ENCODE peak calls at places on chromosomes 1 and 21, in ten cellular contexts. L is mucosa of descending colon, Z is H9, G is transverse colon, M is tibial nerve, R is keratinocyte, U is cardiac fibroblast, H is GM12864, J is fibroblast of the aortic adventitia, Y is IMR-90. I is an unnamed sample.

GRCh38 chr1:218558411-218558810 is 213.3 kb downstream of the TGFB2 start:
- DNase-seq in L (no peak), Z (no peak), G (no peak), M (no peak), R (no peak), U (peak), H (no peak), J (no peak), Y (no peak), I (no peak)

GRCh38 chr1:56508523-56508983 is 70.8 kb downstream of the PLPP3 start:
- DNase-seq in L (peak), Z (no peak), G (peak), M (peak), R (peak), U (peak), H (no peak), J (peak), Y (peak), I (no peak)

GRCh38 chr21:31351438-31351837 is 7.4 kb upstream of the TIAM1 start:
- DNase-seq in L (no peak), Z (no peak), G (no peak), M (no peak), R (peak), U (peak), H (no peak), J (peak), Y (peak), I (no peak)

GRCh38 chr1:37556712-37557196 is at the start of gene DNALI1:
- DNase-seq in L (peak), Z (peak), G (peak), M (peak), R (no peak), U (peak), H (no peak), J (peak), Y (peak), I (peak)

GRCh38 chr1:230568008-230568407 is 74.3 kb upstream of the COG2 start:
- DNase-seq in L (peak), Z (peak), G (peak), M (no peak), R (no peak), U (peak), H (no peak), J (peak), Y (peak), I (peak)

GRCh38 chr1:198298653-198299052 is 141.9 kb downstream of the NEK7 start:
- DNase-seq in L (no peak), Z (peak), G (no peak), M (no peak), R (no peak), U (no peak), H (no peak), J (no peak), Y (no peak), I (no peak)

GRCh38 chr1:119827010-119827409 is 15.8 kb upstream of the REG4 start:
- DNase-seq in L (no peak), Z (no peak), G (no peak), M (no peak), R (no peak), U (peak), H (no peak), J (no peak), Y (no peak), I (no peak)

GRCh38 chr21:45523411-45524101 is 18.7 kb downstream of the SLC19A1 start:
- DNase-seq in L (peak), Z (no peak), G (peak), M (peak), R (no peak), U (no peak), H (no peak), J (no peak), Y (no peak), I (no peak)

GRCh38 chr1:53590581-53591515 is 131.6 kb downstream of the DMRTB1 start:
- DNase-seq in L (no peak), Z (no peak), G (peak), M (no peak), R (no peak), U (peak), H (no peak), J (peak), Y (no peak), I (no peak)

GRCh38 chr1:53592985-53593757 is 134.0 kb downstream of the DMRTB1 start:
- DNase-seq in L (no peak), Z (no peak), G (no peak), M (no peak), R (no peak), U (no peak), H (no peak), J (no peak), Y (no peak), I (no peak)

GRCh38 chr1:53591924-53592323 is 132.7 kb downstream of the DMRTB1 start:
- DNase-seq in L (no peak), Z (no peak), G (no peak), M (no peak), R (no peak), U (no peak), H (no peak), J (no peak), Y (no peak), I (no peak)

GRCh38 chr1:53593758-53594380 is 134.7 kb downstream of the DMRTB1 start:
- DNase-seq in L (no peak), Z (peak), G (peak), M (no peak), R (no peak), U (no peak), H (no peak), J (no peak), Y (no peak), I (no peak)

GRCh38 chr1:53592521-53592982 is 133.4 kb downstream of the DMRTB1 start:
- DNase-seq in L (no peak), Z (peak), G (peak), M (no peak), R (no peak), U (peak), H (no peak), J (peak), Y (peak), I (no peak)
- TF ChIP-seq CTCF in L (no peak), Z (peak), G (no peak), M (no peak), R (peak), U (no peak), H (peak), J (no peak), Y (peak), I (no peak)

GRCh38 chr1:206668874-206669410 is 15.8 kb upstream of the MAPKAPK2 start:
- DNase-seq in L (no peak), Z (no peak), G (no peak), M (no peak), R (no peak), U (no peak), H (no peak), J (no peak), Y (no peak), I (no peak)
- TF ChIP-seq CTCF in L (no peak), Z (no peak), G (no peak), M (no peak), R (no peak), U (no peak), H (no peak), J (no peak), Y (no peak), I (no peak)

GRCh38 chr1:54846716-54847284 is 40.2 kb downstream of the DHCR24 start:
- DNase-seq in L (no peak), Z (peak), G (no peak), M (no peak), R (no peak), U (no peak), H (no peak), J (no peak), Y (no peak), I (no peak)

GRCh38 chr1:54849219-54850081 is 37.5 kb downstream of the DHCR24 start:
- DNase-seq in L (no peak), Z (no peak), G (no peak), M (no peak), R (no peak), U (no peak), H (no peak), J (peak), Y (no peak), I (no peak)

GRCh38 chr1:54850082-54850730 is 36.8 kb downstream of the DHCR24 start:
- DNase-seq in L (no peak), Z (no peak), G (no peak), M (no peak), R (no peak), U (no peak), H (no peak), J (no peak), Y (peak), I (no peak)

GRCh38 chr1:54846301-54846700 is 40.7 kb downstream of the DHCR24 start:
- DNase-seq in L (no peak), Z (peak), G (no peak), M (no peak), R (no peak), U (no peak), H (no peak), J (no peak), Y (no peak), I (no peak)

GRCh38 chr1:54848134-54848948 is 38.7 kb downstream of the DHCR24 start:
- DNase-seq in L (no peak), Z (no peak), G (no peak), M (no peak), R (no peak), U (no peak), H (no peak), J (no peak), Y (no peak), I (no peak)
- TF ChIP-seq CTCF in L (no peak), Z (peak), G (no peak), M (no peak), R (no peak), U (no peak), H (no peak), J (no peak), Y (no peak), I (no peak)

GRCh38 chr1:86616871-86617270 is 70.0 kb downstream of the CLCA4 start:
- DNase-seq in L (no peak), Z (no peak), G (peak), M (no peak), R (no peak), U (no peak), H (peak), J (no peak), Y (no peak), I (peak)

GRCh38 chr1:86616433-86616832 is 69.6 kb downstream of the CLCA4 start:
- DNase-seq in L (no peak), Z (no peak), G (no peak), M (no peak), R (no peak), U (no peak), H (no peak), J (no peak), Y (no peak), I (no peak)

GRCh38 chr1:86619313-86619712 is 72.4 kb downstream of the CLCA4 start:
- DNase-seq in L (no peak), Z (no peak), G (no peak), M (no peak), R (no peak), U (no peak), H (no peak), J (no peak), Y (no peak), I (no peak)

GRCh38 chr1:86618358-86618757 is 71.5 kb downstream of the CLCA4 start:
- DNase-seq in L (no peak), Z (no peak), G (no peak), M (no peak), R (no peak), U (no peak), H (no peak), J (no peak), Y (no peak), I (no peak)

DNA sequence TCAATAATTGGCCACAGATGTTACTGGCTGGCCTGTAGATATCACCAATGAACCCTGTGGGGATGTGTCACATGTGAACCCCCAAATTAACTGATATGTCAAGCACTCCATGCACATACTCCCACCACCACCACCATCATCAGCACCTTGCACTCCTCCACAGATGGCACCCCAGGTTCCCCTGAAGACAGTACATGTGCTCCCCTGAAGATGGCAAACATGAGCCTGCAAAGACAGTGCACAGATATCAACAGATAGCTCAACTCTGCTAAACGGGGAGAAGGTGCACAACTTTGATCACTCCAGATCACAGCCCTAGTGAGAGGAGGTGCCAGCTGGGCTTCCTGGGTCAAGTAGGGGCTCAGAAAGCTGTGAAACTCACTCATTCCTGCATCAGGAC is 74.4 kb downstream of the CLCA4 start:
- DNase-seq in L (no peak), Z (no peak), G (no peak), M (no peak), R (no peak), U (no peak), H (no peak), J (no peak), Y (no peak), I (no peak)
- TF ChIP-seq CTCF in L (no peak), Z (no peak), G (no peak), M (no peak), R (no peak), U (no peak), H (no peak), J (no peak), Y (no peak), I (no peak)

GRCh38 chr1:110050602-110051261 is 16.3 kb downstream of the STRIP1 start:
- DNase-seq in L (no peak), Z (no peak), G (no peak), M (no peak), R (no peak), U (peak), H (no peak), J (peak), Y (peak), I (no peak)

GRCh38 chr1:110049801-110050601 is 15.6 kb downstream of the STRIP1 start:
- DNase-seq in L (peak), Z (no peak), G (no peak), M (no peak), R (no peak), U (no peak), H (no peak), J (no peak), Y (no peak), I (no peak)

GRCh38 chr1:110048923-110049601 is 14.6 kb downstream of the STRIP1 start:
- DNase-seq in L (no peak), Z (no peak), G (peak), M (no peak), R (no peak), U (no peak), H (no peak), J (no peak), Y (no peak), I (no peak)

GRCh38 chr1:110048240-110048639 is 13.8 kb downstream of the STRIP1 start:
- DNase-seq in L (no peak), Z (no peak), G (no peak), M (no peak), R (no peak), U (no peak), H (no peak), J (no peak), Y (no peak), I (no peak)

DNA sequence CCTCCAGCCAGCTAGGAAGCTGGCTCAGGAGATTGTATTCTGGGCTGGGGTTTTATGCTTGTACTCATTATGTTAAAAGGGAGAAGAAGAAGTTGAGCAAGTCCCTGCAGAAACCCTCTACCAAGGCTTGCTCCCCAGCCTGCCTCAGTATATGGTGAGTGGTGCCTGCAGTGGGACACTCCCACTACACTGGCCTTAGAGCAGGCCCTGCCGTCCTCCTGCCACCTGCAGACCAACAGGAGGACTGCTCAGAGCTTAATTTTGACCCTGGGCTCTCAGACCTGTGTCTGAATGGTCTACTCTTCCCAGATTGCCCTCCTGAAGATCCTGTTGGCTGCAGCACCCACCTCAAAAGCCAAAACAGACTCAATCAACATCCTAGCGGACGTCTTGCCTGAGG is 13.0 kb downstream of the STRIP1 start:
- DNase-seq in L (no peak), Z (no peak), G (no peak), M (no peak), R (no peak), U (no peak), H (no peak), J (no peak), Y (no peak), I (no peak)
- TF ChIP-seq CTCF in L (no peak), Z (no peak), G (no peak), M (no peak), R (no peak), U (no peak), H (no peak), J (no peak), Y (no peak), I (no peak)

GRCh38 chr21:41777934-41778815 is 11.3 kb upstream of the RIPK4 start:
- DNase-seq in L (no peak), Z (peak), G (peak), M (peak), R (no peak), U (peak), H (no peak), J (peak), Y (peak), I (no peak)
- TF ChIP-seq CTCF in L (peak), Z (peak), G (peak), M (peak), R (peak), U (peak), H (peak), J (peak), Y (peak), I (peak)

GRCh38 chr1:172533511-172534116 is 664 bp downstream of the SUCO start:
- DNase-seq in L (peak), Z (peak), G (no peak), M (no peak), R (no peak), U (peak), H (no peak), J (peak), Y (peak), I (peak)

GRCh38 chr1:172531846-172532699 is 877 bp upstream of the SUCO start:
- DNase-seq in L (peak), Z (peak), G (peak), M (peak), R (peak), U (peak), H (peak), J (peak), Y (peak), I (peak)

GRCh38 chr1:172530000-172530399 is 3.0 kb upstream of the SUCO start:
- DNase-seq in L (no peak), Z (no peak), G (no peak), M (no peak), R (no peak), U (no peak), H (no peak), J (peak), Y (no peak), I (no peak)

GRCh38 chr1:172531412-172531811 is 1.5 kb upstream of the SUCO start:
- DNase-seq in L (no peak), Z (no peak), G (no peak), M (no peak), R (no peak), U (no peak), H (no peak), J (no peak), Y (no peak), I (no peak)

DNA sequence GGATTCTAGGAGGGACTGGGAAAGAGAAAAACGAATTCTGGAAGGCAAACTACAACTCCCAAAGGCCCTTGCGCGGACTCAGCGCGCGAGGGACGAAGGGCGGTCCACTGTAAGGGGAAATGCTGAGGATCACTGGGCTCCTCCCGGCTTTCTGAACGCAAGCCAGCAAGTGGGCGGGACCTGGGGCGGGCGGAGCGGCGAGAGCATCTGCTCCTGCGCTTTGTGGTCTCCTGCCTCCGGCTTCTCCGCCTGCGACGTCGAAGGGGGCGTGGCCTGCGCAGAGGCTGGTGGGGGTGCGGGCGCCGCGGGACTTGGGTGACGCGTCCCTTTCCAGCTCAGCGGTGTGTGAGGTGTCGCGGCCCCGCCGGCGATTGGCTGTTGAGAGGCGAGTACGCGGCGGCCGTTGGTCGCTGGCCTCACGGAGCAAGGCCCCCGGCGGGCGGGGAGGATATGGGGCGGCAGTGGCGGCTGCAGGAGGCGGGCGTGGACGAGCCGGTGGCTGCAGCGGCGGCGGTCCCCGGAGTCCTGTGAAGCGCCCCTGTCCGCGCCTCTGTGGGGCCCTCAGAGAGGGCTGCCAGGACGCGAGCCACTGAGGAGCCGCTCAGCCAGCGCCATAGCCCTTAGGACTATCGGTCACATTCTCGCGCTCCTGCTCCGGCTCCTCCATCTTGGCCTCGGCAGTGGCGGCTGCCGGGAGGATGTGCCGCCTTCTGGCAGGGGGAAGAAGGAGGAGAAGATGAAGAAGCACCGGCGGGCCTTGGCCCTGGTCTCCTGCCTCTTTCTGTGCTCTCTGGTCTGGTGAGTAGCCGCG is at the start of gene SUCO:
- DNase-seq in L (peak), Z (peak), G (peak), M (peak), R (peak), U (peak), H (peak), J (peak), Y (peak), I (peak)
- TF ChIP-seq CTCF in L (no peak), Z (peak), G (peak), M (no peak), R (no peak), U (no peak), H (no peak), J (peak), Y (no peak), I (peak)

GRCh38 chr1:206982216-206982615 is 12.0 kb upstream of the FCAMR start:
- DNase-seq in L (no peak), Z (peak), G (peak), M (no peak), R (no peak), U (peak), H (no peak), J (peak), Y (peak), I (peak)
- TF ChIP-seq CTCF in L (peak), Z (peak), G (peak), M (peak), R (peak), U (peak), H (peak), J (peak), Y (peak), I (peak)

I was measured in GM10248.